ENCODE peak calls at places on chromosomes 3 and 15, in nine cellular contexts. U is MCF 10A, O is GM12865, T is breast epithelium, E is mesothelial cell of epicardium, P is MM.1S, V is coronary artery, H is A549, B is neural crest cell. M is an unnamed sample.

GRCh38 chr15:91136386-91136923 is 36.4 kb downstream of the SV2B start:
- DNase-seq in U (no peak), O (no peak), T (no peak), E (no peak), P (no peak), V (no peak), H (no peak), B (no peak), M (no peak)

GRCh38 chr3:150215616-150216015 is 192.5 kb upstream of the TSC22D2 start:
- DNase-seq in U (no peak), O (no peak), T (no peak), E (no peak), P (no peak), V (no peak), H (no peak), B (no peak), M (no peak)

GRCh38 chr3:181316481-181316880 is 326.9 kb upstream of the DNAJC19 start:
- DNase-seq in U (peak), O (no peak), T (no peak), E (no peak), P (peak), V (no peak), H (peak), B (peak), M (peak)

GRCh38 chr3:36796896-36797295 is 32.5 kb upstream of the DCLK3 start:
- DNase-seq in U (peak), O (no peak), T (no peak), E (no peak), P (no peak), V (no peak), H (peak), B (no peak), M (peak)

GRCh38 chr3:11903447-11903846 is 56.8 kb upstream of the TAMM41 start:
- DNase-seq in U (no peak), O (no peak), T (no peak), E (no peak), P (no peak), V (no peak), H (no peak), B (no peak), M (no peak)

GRCh38 chr3:49869525-49870126 is at the start of gene CAMKV:
- DNase-seq in U (no peak), O (no peak), T (no peak), E (no peak), P (no peak), V (no peak), H (no peak), B (peak), M (no peak)

GRCh38 chr3:127224118-127224517 is 31.2 kb downstream of the PRR23E start:
- DNase-seq in U (no peak), O (peak), T (no peak), E (no peak), P (no peak), V (no peak), H (no peak), B (no peak), M (no peak)

GRCh38 chr3:24254649-24255048 is 240.0 kb downstream of the THRB start:
- DNase-seq in U (no peak), O (no peak), T (no peak), E (no peak), P (no peak), V (no peak), H (no peak), B (no peak), M (peak)

GRCh38 chr3:9399746-9400145 is 2.3 kb downstream of the SETD5 start:
- DNase-seq in U (peak), O (peak), T (peak), E (peak), P (peak), V (peak), H (peak), B (peak), M (peak)

GRCh38 chr3:190155752-190156151 is 35.1 kb upstream of the P3H2 start:
- DNase-seq in U (peak), O (no peak), T (no peak), E (no peak), P (no peak), V (no peak), H (no peak), B (no peak), M (no peak)

GRCh38 chr3:148128136-148128535 is 569.6 kb upstream of the AGTR1 start:
- DNase-seq in U (no peak), O (peak), T (no peak), E (no peak), P (no peak), V (no peak), H (peak), B (no peak), M (no peak)

GRCh38 chr3:113377158-113377557 is 64.1 kb downstream of the CFAP44 start:
- DNase-seq in U (no peak), O (no peak), T (no peak), E (no peak), P (no peak), V (no peak), H (no peak), B (no peak), M (no peak)

GRCh38 chr3:99774467-99774866 is 43.2 kb upstream of the CMSS1 start:
- DNase-seq in U (peak), O (peak), T (no peak), E (no peak), P (no peak), V (no peak), H (no peak), B (no peak), M (peak)

GRCh38 chr3:65828706-65829105 is 210.0 kb downstream of the MAGI1 start:
- DNase-seq in U (peak), O (no peak), T (no peak), E (no peak), P (no peak), V (no peak), H (no peak), B (no peak), M (no peak)

GRCh38 chr3:52483577-52484495 is 11.3 kb upstream of the STAB1 start:
- DNase-seq in U (no peak), O (no peak), T (no peak), E (no peak), P (no peak), V (no peak), H (no peak), B (no peak), M (peak)

GRCh38 chr3:72154391-72155300 is 369.7 kb upstream of the PROK2 start:
- DNase-seq in U (no peak), O (no peak), T (no peak), E (no peak), P (no peak), V (no peak), H (no peak), B (no peak), M (peak)

GRCh38 chr15:91496754-91497691 is 356.5 kb upstream of the SLCO3A1 start:
- DNase-seq in U (peak), O (no peak), T (no peak), E (no peak), P (no peak), V (no peak), H (no peak), B (no peak), M (no peak)

GRCh38 chr3:101849714-101850326 is 506 bp downstream of the NFKBIZ start:
- DNase-seq in U (peak), O (peak), T (no peak), E (peak), P (peak), V (no peak), H (peak), B (no peak), M (no peak)

GRCh38 chr3:38805765-38806386 is 10.1 kb downstream of the SCN10A start:
- DNase-seq in U (peak), O (peak), T (no peak), E (peak), P (peak), V (no peak), H (peak), B (peak), M (peak)

GRCh38 chr3:164267031-164267430 is 811.3 kb downstream of the SI start:
- DNase-seq in U (no peak), O (no peak), T (no peak), E (no peak), P (peak), V (no peak), H (no peak), B (no peak), M (no peak)

GRCh38 chr3:152183473-152183872 is 85.3 kb upstream of the MBNL1 start:
- DNase-seq in U (peak), O (peak), T (no peak), E (no peak), P (peak), V (no peak), H (peak), B (peak), M (peak)

GRCh38 chr3:52891164-52891563 is 6.2 kb downstream of the STIMATE start:
- DNase-seq in U (no peak), O (no peak), T (no peak), E (no peak), P (no peak), V (no peak), H (no peak), B (no peak), M (no peak)

GRCh38 chr15:57914350-57915055 is 151.0 kb downstream of the ALDH1A2 start:
- DNase-seq in U (no peak), O (no peak), T (no peak), E (no peak), P (no peak), V (no peak), H (no peak), B (no peak), M (no peak)

GRCh38 chr3:100902572-100902971 is 90.6 kb downstream of the ABI3BP start:
- DNase-seq in U (peak), O (no peak), T (no peak), E (no peak), P (no peak), V (no peak), H (no peak), B (no peak), M (peak)

GRCh38 chr3:135368316-135368715 is 573.3 kb downstream of the EPHB1 start:
- DNase-seq in U (no peak), O (no peak), T (no peak), E (no peak), P (peak), V (no peak), H (no peak), B (no peak), M (no peak)

GRCh38 chr15:96421211-96421610 is 90.7 kb downstream of the NR2F2 start:
- DNase-seq in U (peak), O (no peak), T (no peak), E (no peak), P (peak), V (no peak), H (no peak), B (no peak), M (peak)

GRCh38 chr3:60336061-60336460 is 915.2 kb downstream of the FHIT start:
- DNase-seq in U (no peak), O (no peak), T (no peak), E (no peak), P (no peak), V (no peak), H (no peak), B (no peak), M (no peak)

GRCh38 chr3:149813367-149814281 is 609 bp downstream of the RNF13 start:
- DNase-seq in U (peak), O (peak), T (no peak), E (no peak), P (peak), V (peak), H (peak), B (no peak), M (peak)

GRCh38 chr15:64137226-64137833 is 14.2 kb upstream of the SNX22 start:
- DNase-seq in U (no peak), O (peak), T (no peak), E (no peak), P (no peak), V (no peak), H (no peak), B (no peak), M (no peak)

GRCh38 chr3:163039636-163040035 is 1543.0 kb downstream of the OTOL1 start:
- DNase-seq in U (no peak), O (no peak), T (no peak), E (no peak), P (no peak), V (no peak), H (no peak), B (no peak), M (no peak)

GRCh38 chr3:12467746-12468145 is 16.5 kb upstream of the TSEN2 start:
- DNase-seq in U (no peak), O (no peak), T (no peak), E (no peak), P (no peak), V (no peak), H (no peak), B (no peak), M (no peak)

GRCh38 chr3:139870000-139870675 is 64.8 kb upstream of the CLSTN2 start:
- DNase-seq in U (peak), O (no peak), T (no peak), E (no peak), P (no peak), V (no peak), H (no peak), B (no peak), M (no peak)

GRCh38 chr3:191774485-191774884 is 313.5 kb downstream of the PYDC2 start:
- DNase-seq in U (peak), O (no peak), T (no peak), E (no peak), P (no peak), V (no peak), H (peak), B (no peak), M (peak)

GRCh38 chr3:46675843-46676567 is 17.5 kb downstream of the ALS2CL start:
- DNase-seq in U (no peak), O (no peak), T (no peak), E (no peak), P (peak), V (no peak), H (no peak), B (no peak), M (peak)

GRCh38 chr15:100107151-100107550 is 234.6 kb downstream of the ADAMTS17 start:
- DNase-seq in U (no peak), O (no peak), T (no peak), E (no peak), P (no peak), V (no peak), H (no peak), B (no peak), M (no peak)

GRCh38 chr3:143084856-143085731 is 34.5 kb upstream of the CHST2 start:
- DNase-seq in U (peak), O (peak), T (no peak), E (no peak), P (no peak), V (no peak), H (peak), B (no peak), M (peak)
- TF ChIP-seq CTCF in U (no peak), O (no peak), T (no peak), E (no peak), P (no peak), V (no peak), H (no peak), B (no peak), M (no peak)

DNA sequence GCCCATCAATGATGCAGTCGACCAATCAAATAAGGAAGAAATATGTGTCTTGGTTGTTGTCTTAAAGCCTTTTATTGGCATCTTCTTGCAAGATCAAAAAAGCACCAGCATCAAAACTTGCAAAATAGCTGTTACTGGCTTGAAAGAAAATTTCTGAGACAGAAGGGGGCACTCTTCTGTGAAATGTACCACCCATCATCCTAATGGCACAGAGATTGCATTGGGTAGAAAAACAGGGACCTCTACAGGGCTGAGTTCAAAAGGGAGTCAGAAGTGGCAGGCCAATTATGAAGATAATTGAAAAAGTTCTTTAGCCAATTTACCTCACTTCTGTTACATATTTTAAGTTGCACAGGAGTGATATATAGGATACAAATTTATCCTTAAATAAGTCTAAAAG is 122.3 kb upstream of the GPR149 start:
- DNase-seq in U (no peak), O (peak), T (no peak), E (no peak), P (no peak), V (no peak), H (no peak), B (no peak), M (no peak)
- TF ChIP-seq CTCF in U (no peak), O (no peak), T (no peak), E (no peak), P (no peak), V (no peak), H (no peak), B (peak), M (no peak)

GRCh38 chr3:160133757-160134156 is 91.5 kb upstream of the C3orf80 start:
- DNase-seq in U (peak), O (no peak), T (no peak), E (no peak), P (no peak), V (no peak), H (peak), B (no peak), M (no peak)
- TF ChIP-seq CTCF in U (no peak), O (peak), T (no peak), E (no peak), P (no peak), V (no peak), H (no peak), B (no peak), M (peak)

DNA sequence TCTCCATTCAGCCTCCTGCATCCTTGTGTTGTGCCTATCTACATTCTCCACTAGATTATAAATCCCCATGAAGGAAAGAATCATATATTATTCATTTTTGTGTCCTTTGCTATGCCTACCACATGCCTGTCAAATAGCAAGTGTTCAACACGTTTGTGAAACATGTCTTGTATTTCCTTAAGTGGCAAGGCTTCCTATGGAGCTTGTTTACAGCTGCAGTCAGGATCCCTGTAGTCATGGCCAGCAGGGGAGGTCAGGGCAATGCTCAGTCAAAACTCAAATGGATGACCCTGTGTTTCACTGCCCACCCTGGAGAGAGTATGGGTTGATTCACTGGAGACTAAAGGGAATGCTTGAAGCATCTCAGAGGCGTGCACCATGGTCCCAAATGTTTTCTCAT is 191.7 kb upstream of the ATP11B start:
- DNase-seq in U (no peak), O (no peak), T (no peak), E (no peak), P (no peak), V (no peak), H (no peak), B (no peak), M (no peak)
- TF ChIP-seq CTCF in U (no peak), O (no peak), T (no peak), E (no peak), P (no peak), V (no peak), H (no peak), B (no peak), M (no peak)

GRCh38 chr3:186261638-186262037 is 100.4 kb downstream of the DGKG start:
- DNase-seq in U (peak), O (peak), T (no peak), E (no peak), P (peak), V (no peak), H (no peak), B (no peak), M (no peak)
- TF ChIP-seq CTCF in U (no peak), O (peak), T (no peak), E (no peak), P (peak), V (no peak), H (peak), B (peak), M (peak)

GRCh38 chr15:94287794-94288246 is 56.5 kb downstream of the MCTP2 start:
- DNase-seq in U (no peak), O (peak), T (no peak), E (no peak), P (peak), V (no peak), H (no peak), B (no peak), M (no peak)
- TF ChIP-seq CTCF in U (no peak), O (no peak), T (no peak), E (no peak), P (no peak), V (no peak), H (no peak), B (no peak), M (no peak)

GRCh38 chr15:60076582-60077263 is 72.6 kb downstream of the FOXB1 start:
- DNase-seq in U (no peak), O (no peak), T (no peak), E (no peak), P (no peak), V (no peak), H (no peak), B (peak), M (no peak)

GRCh38 chr15:60076055-60076454 is 71.9 kb downstream of the FOXB1 start:
- DNase-seq in U (no peak), O (no peak), T (no peak), E (no peak), P (no peak), V (no peak), H (no peak), B (no peak), M (no peak)

GRCh38 chr15:60077581-60078359 is 73.7 kb downstream of the FOXB1 start:
- DNase-seq in U (no peak), O (no peak), T (no peak), E (no peak), P (no peak), V (no peak), H (no peak), B (no peak), M (no peak)

GRCh38 chr15:60081976-60082375 is 77.9 kb downstream of the FOXB1 start:
- DNase-seq in U (no peak), O (no peak), T (no peak), E (no peak), P (no peak), V (no peak), H (no peak), B (no peak), M (no peak)

DNA sequence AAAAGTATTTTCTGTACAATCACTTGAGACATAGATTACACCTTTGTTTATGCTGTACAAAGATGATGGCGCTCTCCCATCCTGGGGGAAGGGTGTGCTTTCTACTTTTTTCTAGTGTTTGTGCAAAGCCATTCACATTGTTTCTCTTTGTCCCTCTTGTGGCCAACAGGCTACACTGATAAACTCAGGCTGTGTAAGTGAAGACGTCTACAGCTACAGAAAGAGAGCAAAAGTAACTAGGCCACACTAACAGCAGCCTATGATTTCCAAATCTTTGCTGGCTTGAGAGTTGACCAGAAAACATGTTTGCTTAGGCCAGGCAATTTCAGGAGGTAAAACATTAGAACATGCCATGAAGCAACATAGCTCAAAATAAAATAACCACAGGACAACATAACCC is 75.1 kb downstream of the FOXB1 start:
- DNase-seq in U (no peak), O (peak), T (no peak), E (no peak), P (no peak), V (no peak), H (peak), B (no peak), M (no peak)
- TF ChIP-seq CTCF in U (no peak), O (peak), T (no peak), E (peak), P (peak), V (no peak), H (peak), B (peak), M (peak)

GRCh38 chr15:56286213-56286612 is 42.5 kb upstream of the RFX7 start:
- DNase-seq in U (peak), O (no peak), T (no peak), E (no peak), P (peak), V (no peak), H (peak), B (no peak), M (no peak)
- TF ChIP-seq CTCF in U (peak), O (peak), T (no peak), E (no peak), P (peak), V (no peak), H (peak), B (peak), M (no peak)